ENCODE peak calls at places on chromosomes 12 and 14, in four cellular contexts. One of them, this sample, is unnamed.

GRCh38 chr12:106918746-106919145 is 37.0 kb upstream of the TMEM263 start:
- DNase-seq in thoracic aorta: no peak
- DNase-seq in breast epithelium: no peak
- DNase-seq in esophagus muscularis mucosa: no peak
- DNase-seq in this sample: no peak

GRCh38 chr12:132154941-132155770 is 10.9 kb downstream of the NOC4L start:
- DNase-seq in thoracic aorta: no peak
- DNase-seq in breast epithelium: no peak
- DNase-seq in esophagus muscularis mucosa: no peak
- DNase-seq in this sample: no peak

GRCh38 chr12:28517101-28517500 is 326.8 kb downstream of the CCDC91 start:
- DNase-seq in thoracic aorta: no peak
- DNase-seq in breast epithelium: no peak
- DNase-seq in esophagus muscularis mucosa: no peak
- DNase-seq in this sample: no peak

GRCh38 chr14:34220921-34221320 is 241.1 kb downstream of the SPTSSA start:
- DNase-seq in thoracic aorta: no peak
- DNase-seq in breast epithelium: no peak
- DNase-seq in esophagus muscularis mucosa: no peak
- DNase-seq in this sample: no peak

GRCh38 chr12:57731411-57732080 is 7.0 kb downstream of the AGAP2 start:
- DNase-seq in thoracic aorta: no peak
- DNase-seq in breast epithelium: no peak
- DNase-seq in esophagus muscularis mucosa: no peak
- DNase-seq in this sample: peak

GRCh38 chr12:132576701-132577100 is 33.7 kb downstream of the LRCOL1 start:
- DNase-seq in thoracic aorta: no peak
- DNase-seq in breast epithelium: no peak
- DNase-seq in esophagus muscularis mucosa: no peak
- DNase-seq in this sample: no peak

GRCh38 chr12:111434680-111435338 is 29.1 kb downstream of the SH2B3 start:
- DNase-seq in thoracic aorta: no peak
- DNase-seq in breast epithelium: no peak
- DNase-seq in esophagus muscularis mucosa: peak
- DNase-seq in this sample: peak

GRCh38 chr14:54625158-54625557 is 58.2 kb downstream of the SAMD4A start:
- DNase-seq in thoracic aorta: no peak
- DNase-seq in breast epithelium: no peak
- DNase-seq in esophagus muscularis mucosa: no peak
- DNase-seq in this sample: no peak

GRCh38 chr12:54616933-54617535 is 17.7 kb downstream of the LACRT start:
- DNase-seq in thoracic aorta: no peak
- DNase-seq in breast epithelium: no peak
- DNase-seq in esophagus muscularis mucosa: no peak
- DNase-seq in this sample: no peak

DNA sequence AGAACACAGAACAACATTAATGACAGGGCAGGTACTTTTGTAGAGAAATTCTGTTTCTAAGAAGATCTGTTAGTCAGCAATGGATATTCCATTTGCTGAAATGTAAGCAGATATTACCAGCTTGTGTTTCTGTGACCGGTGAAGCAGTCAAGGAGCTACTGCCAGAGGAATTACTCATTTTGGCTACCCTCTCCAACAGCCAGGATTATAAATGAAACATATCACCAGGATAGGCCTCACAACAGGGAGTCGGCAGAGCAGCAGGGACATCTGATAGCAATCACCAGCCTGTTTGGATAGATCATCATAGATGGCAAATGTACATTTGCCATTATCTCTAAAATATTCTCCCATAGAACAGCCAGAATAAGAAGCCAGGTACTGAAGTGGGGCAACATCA is 440.7 kb downstream of the KCNH5 start:
- DNase-seq in thoracic aorta: no peak
- DNase-seq in breast epithelium: no peak
- DNase-seq in esophagus muscularis mucosa: no peak
- DNase-seq in this sample: no peak
- H3K27ac ChIP-seq in thoracic aorta: no peak
- H3K27ac ChIP-seq in breast epithelium: no peak
- H3K27ac ChIP-seq in esophagus muscularis mucosa: no peak
- H3K27ac ChIP-seq in this sample: no peak

GRCh38 chr14:35349966-35350365 is 54.6 kb downstream of the NFKBIA start:
- DNase-seq in thoracic aorta: no peak
- DNase-seq in breast epithelium: no peak
- DNase-seq in esophagus muscularis mucosa: no peak
- DNase-seq in this sample: no peak

GRCh38 chr14:35351897-35352273 is 52.7 kb downstream of the NFKBIA start:
- DNase-seq in thoracic aorta: no peak
- DNase-seq in breast epithelium: no peak
- DNase-seq in esophagus muscularis mucosa: no peak
- DNase-seq in this sample: no peak

GRCh38 chr14:35349496-35349895 is 55.1 kb downstream of the NFKBIA start:
- DNase-seq in thoracic aorta: no peak
- DNase-seq in breast epithelium: no peak
- DNase-seq in esophagus muscularis mucosa: no peak
- DNase-seq in this sample: no peak

GRCh38 chr14:35352274-35353233 is 52.0 kb downstream of the NFKBIA start:
- DNase-seq in thoracic aorta: no peak
- DNase-seq in breast epithelium: no peak
- DNase-seq in esophagus muscularis mucosa: no peak
- DNase-seq in this sample: no peak

GRCh38 chr14:35351497-35351896 is 53.1 kb downstream of the NFKBIA start:
- DNase-seq in thoracic aorta: no peak
- DNase-seq in breast epithelium: no peak
- DNase-seq in esophagus muscularis mucosa: no peak
- DNase-seq in this sample: no peak
- H3K27ac ChIP-seq in thoracic aorta: no peak
- H3K27ac ChIP-seq in breast epithelium: no peak
- H3K27ac ChIP-seq in esophagus muscularis mucosa: no peak
- H3K27ac ChIP-seq in this sample: no peak

GRCh38 chr14:70821581-70821915 is 12.2 kb upstream of the MAP3K9 start:
- DNase-seq in thoracic aorta: no peak
- DNase-seq in breast epithelium: no peak
- DNase-seq in esophagus muscularis mucosa: no peak
- DNase-seq in this sample: no peak

GRCh38 chr14:70827366-70828151 is 18.2 kb upstream of the MAP3K9 start:
- DNase-seq in thoracic aorta: no peak
- DNase-seq in breast epithelium: no peak
- DNase-seq in esophagus muscularis mucosa: no peak
- DNase-seq in this sample: no peak

GRCh38 chr14:70822706-70823185 is 13.4 kb upstream of the MAP3K9 start:
- DNase-seq in thoracic aorta: no peak
- DNase-seq in breast epithelium: no peak
- DNase-seq in esophagus muscularis mucosa: no peak
- DNase-seq in this sample: peak

GRCh38 chr14:70823281-70823680 is 14.0 kb upstream of the MAP3K9 start:
- DNase-seq in thoracic aorta: no peak
- DNase-seq in breast epithelium: no peak
- DNase-seq in esophagus muscularis mucosa: no peak
- DNase-seq in this sample: no peak

GRCh38 chr14:70821916-70822705 is 12.8 kb upstream of the MAP3K9 start:
- DNase-seq in thoracic aorta: no peak
- DNase-seq in breast epithelium: no peak
- DNase-seq in esophagus muscularis mucosa: no peak
- DNase-seq in this sample: peak
- H3K27ac ChIP-seq in thoracic aorta: no peak
- H3K27ac ChIP-seq in breast epithelium: peak
- H3K27ac ChIP-seq in esophagus muscularis mucosa: peak
- H3K27ac ChIP-seq in this sample: no peak

DNA sequence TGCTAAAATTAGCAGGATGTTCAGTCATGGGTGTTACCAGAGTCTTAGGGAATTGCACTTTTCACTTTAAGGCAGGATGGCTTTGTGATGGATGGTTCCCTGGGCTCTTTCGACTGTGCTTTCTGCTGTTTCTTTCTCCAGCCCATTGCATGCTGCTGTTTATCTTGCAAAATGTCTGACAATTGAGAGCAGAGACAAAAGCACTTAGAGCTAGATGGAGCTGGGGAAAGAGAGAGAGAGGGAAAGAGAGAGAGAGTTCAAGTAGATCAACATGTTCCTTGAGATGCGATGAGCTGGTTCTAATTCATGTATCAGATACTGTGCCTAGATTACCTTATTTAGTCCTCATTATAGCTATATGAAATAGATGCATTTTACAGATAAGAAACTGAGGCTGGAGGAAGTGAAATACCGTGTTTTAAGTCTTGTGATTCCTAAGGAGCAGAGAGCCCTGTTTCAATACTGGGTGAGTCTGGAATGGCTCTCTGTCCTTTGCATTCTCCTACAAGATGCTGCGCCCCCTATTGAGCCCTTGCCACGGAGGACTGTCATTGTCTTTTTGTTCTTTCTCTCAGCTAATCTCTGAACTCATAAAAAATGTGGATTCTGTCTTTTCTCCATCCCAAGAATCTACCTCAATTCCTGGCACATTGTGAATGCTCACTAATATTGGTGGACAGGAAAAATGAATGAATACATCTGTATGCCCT is 227.9 kb downstream of the ALG10B start:
- DNase-seq in thoracic aorta: no peak
- DNase-seq in breast epithelium: no peak
- DNase-seq in esophagus muscularis mucosa: no peak
- DNase-seq in this sample: no peak
- H3K27ac ChIP-seq in thoracic aorta: no peak
- H3K27ac ChIP-seq in breast epithelium: no peak
- H3K27ac ChIP-seq in esophagus muscularis mucosa: no peak
- H3K27ac ChIP-seq in this sample: no peak

GRCh38 chr12:2262449-2262848 is 209.7 kb downstream of the CACNA1C start:
- DNase-seq in thoracic aorta: no peak
- DNase-seq in breast epithelium: peak
- DNase-seq in esophagus muscularis mucosa: no peak
- DNase-seq in this sample: no peak

GRCh38 chr12:2265461-2266167 is 212.8 kb downstream of the CACNA1C start:
- DNase-seq in thoracic aorta: no peak
- DNase-seq in breast epithelium: peak
- DNase-seq in esophagus muscularis mucosa: no peak
- DNase-seq in this sample: no peak

GRCh38 chr12:2263921-2264320 is 211.1 kb downstream of the CACNA1C start:
- DNase-seq in thoracic aorta: no peak
- DNase-seq in breast epithelium: no peak
- DNase-seq in esophagus muscularis mucosa: no peak
- DNase-seq in this sample: no peak

GRCh38 chr12:2266666-2267623 is 214.2 kb downstream of the CACNA1C start:
- DNase-seq in thoracic aorta: no peak
- DNase-seq in breast epithelium: peak
- DNase-seq in esophagus muscularis mucosa: no peak
- DNase-seq in this sample: no peak

GRCh38 chr12:2264622-2265306 is 212.0 kb downstream of the CACNA1C start:
- DNase-seq in thoracic aorta: no peak
- DNase-seq in breast epithelium: peak
- DNase-seq in esophagus muscularis mucosa: no peak
- DNase-seq in this sample: no peak
- H3K27ac ChIP-seq in thoracic aorta: peak
- H3K27ac ChIP-seq in breast epithelium: peak
- H3K27ac ChIP-seq in esophagus muscularis mucosa: peak
- H3K27ac ChIP-seq in this sample: peak

GRCh38 chr14:57493467-57494181 is at the start of gene CCDC198:
- DNase-seq in thoracic aorta: no peak
- DNase-seq in breast epithelium: no peak
- DNase-seq in esophagus muscularis mucosa: no peak
- DNase-seq in this sample: no peak
- H3K27ac ChIP-seq in thoracic aorta: no peak
- H3K27ac ChIP-seq in breast epithelium: no peak
- H3K27ac ChIP-seq in esophagus muscularis mucosa: no peak
- H3K27ac ChIP-seq in this sample: no peak

GRCh38 chr12:93758974-93759373 is 81.8 kb downstream of the CRADD start:
- DNase-seq in thoracic aorta: no peak
- DNase-seq in breast epithelium: no peak
- DNase-seq in esophagus muscularis mucosa: no peak
- DNase-seq in this sample: no peak

GRCh38 chr12:93757792-93758694 is 80.9 kb downstream of the CRADD start:
- DNase-seq in thoracic aorta: no peak
- DNase-seq in breast epithelium: no peak
- DNase-seq in esophagus muscularis mucosa: no peak
- DNase-seq in this sample: no peak

GRCh38 chr12:93762059-93762719 is 85.0 kb downstream of the CRADD start:
- DNase-seq in thoracic aorta: no peak
- DNase-seq in breast epithelium: no peak
- DNase-seq in esophagus muscularis mucosa: no peak
- DNase-seq in this sample: no peak

GRCh38 chr12:93760275-93760875 is 83.2 kb downstream of the CRADD start:
- DNase-seq in thoracic aorta: no peak
- DNase-seq in breast epithelium: no peak
- DNase-seq in esophagus muscularis mucosa: no peak
- DNase-seq in this sample: no peak

DNA sequence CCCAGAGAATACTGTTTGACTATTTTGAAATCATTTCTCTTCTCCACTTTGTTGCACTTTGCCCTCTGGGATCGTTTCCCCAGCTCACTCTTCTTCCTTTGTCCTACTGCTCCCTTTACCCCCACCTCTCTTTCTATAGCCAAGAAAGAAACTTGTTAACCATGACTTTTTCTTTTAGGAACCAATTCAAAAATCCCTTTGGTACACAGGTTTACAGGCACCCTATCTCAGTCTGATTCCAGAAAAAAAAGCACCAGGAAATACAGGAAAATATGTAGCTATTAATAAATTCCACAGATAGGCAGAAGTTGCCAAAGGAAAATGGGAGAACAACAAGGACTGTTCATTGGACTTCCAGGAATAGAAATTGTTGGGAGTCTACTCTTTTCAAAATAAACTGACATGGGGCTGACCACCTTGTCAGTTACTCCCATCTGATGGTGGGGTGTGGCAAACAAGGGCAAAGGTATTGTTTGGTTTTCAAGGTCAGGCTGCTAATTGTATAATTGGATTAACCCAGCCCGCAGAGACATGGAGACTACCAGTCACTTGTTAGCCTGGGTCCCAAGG is 82.4 kb downstream of the CRADD start:
- DNase-seq in thoracic aorta: no peak
- DNase-seq in breast epithelium: no peak
- DNase-seq in esophagus muscularis mucosa: no peak
- DNase-seq in this sample: no peak
- H3K27ac ChIP-seq in thoracic aorta: no peak
- H3K27ac ChIP-seq in breast epithelium: no peak
- H3K27ac ChIP-seq in esophagus muscularis mucosa: no peak
- H3K27ac ChIP-seq in this sample: peak

DNA sequence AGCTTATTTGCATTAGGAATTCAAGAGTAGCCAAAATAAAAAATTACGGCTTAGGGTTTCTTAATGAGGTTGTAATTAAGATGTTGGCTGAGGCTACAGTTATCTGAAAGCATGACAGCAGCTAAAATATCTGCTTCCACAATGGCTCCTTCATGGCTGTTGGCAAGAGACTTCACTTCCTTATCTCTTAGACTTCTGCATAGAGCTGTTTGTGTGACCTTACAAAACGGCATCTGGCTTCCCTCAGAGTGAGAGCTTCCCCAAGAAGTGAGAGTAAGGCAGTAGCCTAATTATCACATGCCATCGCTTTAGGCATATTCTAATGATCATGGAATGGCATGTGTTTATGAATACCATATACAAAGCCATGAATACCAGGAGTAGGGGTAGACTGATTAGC is 57.6 kb downstream of the CCDC59 start:
- DNase-seq in thoracic aorta: no peak
- DNase-seq in breast epithelium: no peak
- DNase-seq in esophagus muscularis mucosa: no peak
- DNase-seq in this sample: no peak
- H3K27ac ChIP-seq in thoracic aorta: no peak
- H3K27ac ChIP-seq in breast epithelium: no peak
- H3K27ac ChIP-seq in esophagus muscularis mucosa: no peak
- H3K27ac ChIP-seq in this sample: no peak